ENCODE peak calls at places on chromosomes 16 and 17, in eight cellular contexts. W is ovary, T is GM12891, B is uterus, M is right lobe of liver, L is A549, A is testis, R is transverse colon. V is an unnamed sample.

GRCh38 chr17:77308768-77309726 is 168.3 kb downstream of the SEC14L1 start:
- DNase-seq in T (no peak), W (peak; percentile 48), L (no peak), A (no peak), M (no peak), B (peak; percentile 66), R (no peak), V (peak; percentile 51)

GRCh38 chr17:45172541-45173286 is 11.0 kb downstream of the HEXIM2 start:
- DNase-seq in M (peak; percentile 80), A (peak; percentile 70), T (no peak), L (peak; percentile 99), W (peak; percentile 49), B (peak; percentile 66), R (peak; percentile 78), V (no peak)

GRCh38 chr17:40953876-40954275 is 12.9 kb downstream of the KRT39 start:
- DNase-seq in B (no peak), R (no peak), L (peak; percentile 21), M (no peak), T (no peak), A (peak; percentile 23), W (no peak), V (no peak)

GRCh38 chr17:31389673-31390381 is 1.6 kb upstream of the RAB11FIP4 start:
- DNase-seq in L (no peak), B (no peak), A (peak; percentile 13), T (no peak), W (no peak), M (no peak), R (no peak), V (no peak)

GRCh38 chr17:78225088-78225865 is 6.2 kb upstream of the TMEM235 start:
- DNase-seq in R (no peak), A (no peak), W (no peak), T (no peak), M (no peak), B (no peak), L (no peak), V (no peak)

GRCh38 chr17:38867179-38867994 is 2.5 kb upstream of the LASP1 start:
- DNase-seq in L (peak; percentile 87), R (peak; percentile 57), M (peak; percentile 47), W (peak; percentile 68), T (no peak), B (peak; percentile 75), A (peak; percentile 73), V (peak; percentile 93)

GRCh38 chr17:74856113-74856512 is 3.6 kb downstream of the GRIN2C start:
- DNase-seq in R (no peak), M (no peak), A (peak; percentile 51), L (no peak), W (no peak), B (no peak), T (no peak), V (no peak)

GRCh38 chr17:40415390-40415789 is 2.3 kb downstream of the TOP2A start:
- DNase-seq in B (no peak), T (no peak), L (peak; percentile 57), W (no peak), A (no peak), R (no peak), M (no peak), V (peak; percentile 67)

GRCh38 chr16:3444032-3444388 is 530 bp downstream of the NAA60 start:
- DNase-seq in A (peak; percentile 49), L (peak; percentile 64), B (no peak), R (peak; percentile 42), W (no peak), M (no peak), T (no peak), V (peak; percentile 63)

GRCh38 chr17:31499771-31500554 is 108.5 kb downstream of the RAB11FIP4 start:
- DNase-seq in B (no peak), L (no peak), W (peak; percentile 62), T (no peak), R (peak; percentile 36), M (peak; percentile 79), A (peak; percentile 57), V (no peak)

GRCh38 chr16:30893082-30893743 is 664 bp downstream of the BCL7C start:
- DNase-seq in T (no peak), R (no peak), L (no peak), M (peak; percentile 58), W (no peak), B (peak; percentile 46), A (no peak), V (no peak)

GRCh38 chr17:39082482-39082881 is 69.0 kb downstream of the PLXDC1 start:
- DNase-seq in B (no peak), R (no peak), T (no peak), L (no peak), A (no peak), W (no peak), M (no peak), V (no peak)

GRCh38 chr17:61946359-61946758 is 18.6 kb upstream of the INTS2 start:
- DNase-seq in M (no peak), R (no peak), B (no peak), W (no peak), L (no peak), A (no peak), T (no peak), V (no peak)

GRCh38 chr17:49787932-49788442 is 494 bp upstream of the KAT7 start:
- DNase-seq in T (no peak), W (no peak), A (no peak), L (no peak), M (no peak), B (no peak), R (peak; percentile 26), V (no peak)

GRCh38 chr17:72725432-72726068 is 366.9 kb downstream of the SLC39A11 start:
- DNase-seq in B (peak; percentile 16), R (peak; percentile 69), T (peak; percentile 24), M (peak; percentile 69), A (peak; percentile 70), L (peak; percentile 83), W (peak; percentile 12), V (peak; percentile 59)

GRCh38 chr16:85402910-85403692 is 210.0 kb upstream of the GSE1 start:
- DNase-seq in T (no peak), B (peak; percentile 31), A (peak; percentile 76), L (no peak), W (peak; percentile 52), R (no peak), M (peak; percentile 60), V (peak; percentile 51)

GRCh38 chr17:80031691-80032480 is 3.8 kb downstream of the TBC1D16 start:
- DNase-seq in B (no peak), L (no peak), M (no peak), T (no peak), R (no peak), W (no peak), A (no peak), V (no peak)
- TF ChIP-seq POLR2A in B (no peak), L (no peak), M (no peak), T (no peak), R (no peak), W (no peak), A (no peak), V (no peak)

DNA sequence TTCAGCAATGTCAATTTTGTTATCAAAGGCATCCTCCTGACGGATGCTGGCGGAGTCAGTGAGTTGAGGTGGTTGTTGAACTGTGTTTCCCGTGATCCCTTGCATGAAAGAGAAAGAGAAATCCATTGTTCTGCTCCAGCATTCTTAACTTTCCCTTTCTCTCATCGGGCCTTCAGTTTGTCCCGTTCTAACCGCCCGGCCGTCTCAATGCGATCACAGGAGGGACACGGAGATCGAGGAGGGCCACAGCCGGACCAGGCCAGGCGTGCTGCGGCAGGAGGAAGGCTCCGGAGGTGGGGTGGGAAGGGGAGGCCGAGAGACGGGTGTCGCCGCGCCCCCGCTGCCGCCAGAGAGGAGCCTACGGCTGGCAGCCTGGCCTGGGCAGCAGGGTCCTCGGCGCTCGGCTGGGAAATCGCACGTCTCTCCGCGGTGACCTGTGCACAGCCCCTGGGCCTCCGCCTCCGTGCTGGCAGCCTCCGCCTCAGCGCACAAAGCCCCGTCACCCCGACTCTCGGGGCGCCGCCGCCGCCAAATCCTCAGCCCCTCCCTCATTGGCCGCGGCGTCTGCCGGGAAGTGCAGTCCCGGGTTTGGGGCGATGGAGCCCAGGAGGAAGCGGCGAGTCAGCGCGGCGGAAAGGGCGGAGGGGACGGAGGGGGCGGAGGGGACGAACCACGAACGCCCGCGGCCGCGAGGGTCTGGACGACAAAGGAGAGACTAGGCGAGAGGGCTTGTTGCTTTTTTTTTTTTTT is 38.1 kb downstream of the SOST start:
- DNase-seq in L (peak; percentile 78), R (peak; percentile 84), M (peak; percentile 84), T (peak; percentile 83), B (peak; percentile 78), W (peak; percentile 66), A (peak; percentile 80), V (peak; percentile 71)
- TF ChIP-seq POLR2A in L (peak; percentile 69), R (peak; percentile 70), M (peak; percentile 78), T (peak; percentile 43), B (no peak), W (peak; percentile 32), A (no peak), V (peak; percentile 35)

GRCh38 chr17:46774108-46774737 is 44.3 kb downstream of the WNT3 start:
- DNase-seq in L (peak; percentile 47), M (no peak), R (no peak), T (no peak), B (no peak), A (no peak), W (no peak), V (peak; percentile 35)

GRCh38 chr17:46772879-46773620 is 45.4 kb downstream of the WNT3 start:
- DNase-seq in B (no peak), L (no peak), A (no peak), T (no peak), R (no peak), W (no peak), M (no peak), V (no peak)

GRCh38 chr17:46777943-46778915 is 40.3 kb downstream of the WNT3 start:
- DNase-seq in A (no peak), R (no peak), M (no peak), L (peak; percentile 36), B (no peak), W (no peak), T (no peak), V (peak; percentile 69)

GRCh38 chr17:46773676-46774075 is 44.8 kb downstream of the WNT3 start:
- DNase-seq in M (no peak), A (no peak), R (no peak), W (no peak), T (no peak), L (no peak), B (no peak), V (no peak)

DNA sequence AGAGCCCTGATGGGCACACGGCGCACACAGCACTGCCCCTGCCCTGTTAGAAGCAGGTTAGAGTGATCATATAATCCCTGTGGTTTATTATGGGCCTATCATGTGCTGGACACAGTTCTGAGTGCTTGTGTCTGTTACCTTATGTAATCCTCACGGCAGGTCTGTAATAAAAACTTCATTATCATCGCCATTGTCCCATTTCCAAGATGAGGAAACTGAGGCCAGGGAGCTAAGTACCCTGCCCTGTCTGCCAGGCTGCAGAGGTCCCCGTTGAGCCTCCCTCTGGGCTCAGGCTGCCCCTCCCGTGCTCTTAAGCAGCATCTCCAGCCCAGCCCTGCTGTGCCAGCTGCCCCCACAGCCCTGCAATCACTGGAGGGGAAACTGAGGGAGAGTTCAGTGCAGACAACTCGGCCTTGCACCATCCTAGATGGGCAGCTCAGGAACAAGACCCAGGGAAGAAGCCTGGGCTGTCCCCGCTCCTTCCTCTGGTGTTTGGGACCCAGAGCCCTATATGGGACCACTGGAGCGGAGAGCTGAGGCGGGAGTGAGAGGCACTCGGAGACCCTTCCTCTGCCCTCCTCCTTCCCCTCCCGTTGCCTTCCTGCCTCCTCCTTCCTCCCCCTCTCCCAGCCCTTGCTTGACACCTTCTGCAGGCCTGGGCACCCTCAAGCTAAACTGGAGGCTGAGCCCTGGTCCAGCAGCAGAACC is 42.0 kb downstream of the WNT3 start:
- DNase-seq in B (no peak), T (no peak), M (no peak), L (no peak), W (no peak), A (no peak), R (no peak), V (no peak)
- TF ChIP-seq POLR2A in B (no peak), T (no peak), M (no peak), L (no peak), W (no peak), A (no peak), R (no peak), V (no peak)

GRCh38 chr16:54269461-54269860 is 17.1 kb downstream of the IRX3 start:
- DNase-seq in M (no peak), L (no peak), B (no peak), R (no peak), W (no peak), A (no peak), T (no peak), V (no peak)
- TF ChIP-seq POLR2A in M (no peak), L (no peak), B (no peak), R (no peak), W (no peak), A (no peak), T (no peak), V (no peak)

V was measured in erythroblast.